ENCODE peak calls at places on chromosomes 2 and 18, in eight cellular contexts. One of them, this sample, is unnamed.

GRCh38 chr2:237256845-237257244 is 157.1 kb downstream of the COL6A3 start:
- DNase-seq in GM13977: no peak
- DNase-seq in effector CD4-positive, alpha-beta T cell: no peak
- DNase-seq in HT-29: no peak
- DNase-seq in OCI-LY7: no peak
- DNase-seq in activated naive CD4-positive, alpha-beta T cell treated with Interleukin-2 at 50 U/mL for 16 hours: no peak
- DNase-seq in mucosa of descending colon: no peak
- DNase-seq in NCI-H1092 treated with DMSO at 0.1 percent for 48 hours: no peak
- DNase-seq in this sample: no peak

GRCh38 chr2:60979231-60979630 is 38.3 kb upstream of the PEX13 start:
- DNase-seq in activated naive CD4-positive, alpha-beta T cell treated with Interleukin-2 at 50 U/mL for 16 hours: no peak
- DNase-seq in NCI-H1092 treated with DMSO at 0.1 percent for 48 hours: no peak
- DNase-seq in HT-29: no peak
- DNase-seq in mucosa of descending colon: no peak
- DNase-seq in effector CD4-positive, alpha-beta T cell: no peak
- DNase-seq in OCI-LY7: peak
- DNase-seq in GM13977: no peak
- DNase-seq in this sample: no peak

GRCh38 chr2:14385043-14385442 is 247.5 kb upstream of the LRATD1 start:
- DNase-seq in activated naive CD4-positive, alpha-beta T cell treated with Interleukin-2 at 50 U/mL for 16 hours: no peak
- DNase-seq in HT-29: no peak
- DNase-seq in OCI-LY7: no peak
- DNase-seq in effector CD4-positive, alpha-beta T cell: no peak
- DNase-seq in NCI-H1092 treated with DMSO at 0.1 percent for 48 hours: no peak
- DNase-seq in mucosa of descending colon: no peak
- DNase-seq in GM13977: no peak
- DNase-seq in this sample: no peak

GRCh38 chr18:36809590-36810381 is 19.0 kb downstream of the TPGS2 start:
- DNase-seq in effector CD4-positive, alpha-beta T cell: peak
- DNase-seq in activated naive CD4-positive, alpha-beta T cell treated with Interleukin-2 at 50 U/mL for 16 hours: peak
- DNase-seq in mucosa of descending colon: peak
- DNase-seq in OCI-LY7: peak
- DNase-seq in HT-29: peak
- DNase-seq in NCI-H1092 treated with DMSO at 0.1 percent for 48 hours: peak
- DNase-seq in GM13977: peak
- DNase-seq in this sample: peak

GRCh38 chr2:165687376-165687775 is 106.7 kb downstream of the GALNT3 start:
- DNase-seq in GM13977: no peak
- DNase-seq in NCI-H1092 treated with DMSO at 0.1 percent for 48 hours: no peak
- DNase-seq in activated naive CD4-positive, alpha-beta T cell treated with Interleukin-2 at 50 U/mL for 16 hours: no peak
- DNase-seq in HT-29: no peak
- DNase-seq in effector CD4-positive, alpha-beta T cell: no peak
- DNase-seq in OCI-LY7: no peak
- DNase-seq in mucosa of descending colon: no peak
- DNase-seq in this sample: no peak

GRCh38 chr2:102585704-102586404 is 33.5 kb upstream of the SLC9A2 start:
- DNase-seq in mucosa of descending colon: peak
- DNase-seq in HT-29: no peak
- DNase-seq in activated naive CD4-positive, alpha-beta T cell treated with Interleukin-2 at 50 U/mL for 16 hours: no peak
- DNase-seq in GM13977: no peak
- DNase-seq in effector CD4-positive, alpha-beta T cell: no peak
- DNase-seq in OCI-LY7: no peak
- DNase-seq in NCI-H1092 treated with DMSO at 0.1 percent for 48 hours: no peak
- DNase-seq in this sample: no peak

GRCh38 chr2:148978736-148979135 is 59.8 kb upstream of the LYPD6B start:
- DNase-seq in activated naive CD4-positive, alpha-beta T cell treated with Interleukin-2 at 50 U/mL for 16 hours: no peak
- DNase-seq in HT-29: no peak
- DNase-seq in NCI-H1092 treated with DMSO at 0.1 percent for 48 hours: no peak
- DNase-seq in GM13977: no peak
- DNase-seq in OCI-LY7: no peak
- DNase-seq in effector CD4-positive, alpha-beta T cell: no peak
- DNase-seq in mucosa of descending colon: no peak
- DNase-seq in this sample: no peak

GRCh38 chr2:117794668-117795067 is 19.8 kb upstream of the DDX18 start:
- DNase-seq in effector CD4-positive, alpha-beta T cell: no peak
- DNase-seq in activated naive CD4-positive, alpha-beta T cell treated with Interleukin-2 at 50 U/mL for 16 hours: no peak
- DNase-seq in HT-29: no peak
- DNase-seq in NCI-H1092 treated with DMSO at 0.1 percent for 48 hours: no peak
- DNase-seq in mucosa of descending colon: no peak
- DNase-seq in OCI-LY7: no peak
- DNase-seq in GM13977: no peak
- DNase-seq in this sample: no peak

GRCh38 chr2:130845507-130846085 is 8.9 kb downstream of the ARHGEF4 start:
- DNase-seq in NCI-H1092 treated with DMSO at 0.1 percent for 48 hours: no peak
- DNase-seq in OCI-LY7: no peak
- DNase-seq in effector CD4-positive, alpha-beta T cell: no peak
- DNase-seq in HT-29: no peak
- DNase-seq in GM13977: no peak
- DNase-seq in activated naive CD4-positive, alpha-beta T cell treated with Interleukin-2 at 50 U/mL for 16 hours: no peak
- DNase-seq in mucosa of descending colon: no peak
- DNase-seq in this sample: no peak

GRCh38 chr2:101500175-101500574 is 25.3 kb upstream of the RFX8 start:
- DNase-seq in activated naive CD4-positive, alpha-beta T cell treated with Interleukin-2 at 50 U/mL for 16 hours: no peak
- DNase-seq in mucosa of descending colon: no peak
- DNase-seq in effector CD4-positive, alpha-beta T cell: no peak
- DNase-seq in NCI-H1092 treated with DMSO at 0.1 percent for 48 hours: no peak
- DNase-seq in HT-29: no peak
- DNase-seq in GM13977: no peak
- DNase-seq in OCI-LY7: no peak
- DNase-seq in this sample: no peak

GRCh38 chr2:2877427-2877826 is 500.2 kb downstream of the EIPR1 start:
- DNase-seq in NCI-H1092 treated with DMSO at 0.1 percent for 48 hours: no peak
- DNase-seq in activated naive CD4-positive, alpha-beta T cell treated with Interleukin-2 at 50 U/mL for 16 hours: no peak
- DNase-seq in mucosa of descending colon: no peak
- DNase-seq in GM13977: no peak
- DNase-seq in HT-29: no peak
- DNase-seq in effector CD4-positive, alpha-beta T cell: no peak
- DNase-seq in OCI-LY7: no peak
- DNase-seq in this sample: no peak

GRCh38 chr18:79871026-79871390 is 73.3 kb downstream of the KCNG2 start:
- DNase-seq in mucosa of descending colon: no peak
- DNase-seq in HT-29: no peak
- DNase-seq in effector CD4-positive, alpha-beta T cell: no peak
- DNase-seq in GM13977: no peak
- DNase-seq in NCI-H1092 treated with DMSO at 0.1 percent for 48 hours: no peak
- DNase-seq in activated naive CD4-positive, alpha-beta T cell treated with Interleukin-2 at 50 U/mL for 16 hours: no peak
- DNase-seq in OCI-LY7: no peak
- DNase-seq in this sample: no peak

GRCh38 chr2:234257859-234258561 is 207.5 kb downstream of the SPP2 start:
- DNase-seq in GM13977: no peak
- DNase-seq in HT-29: peak
- DNase-seq in activated naive CD4-positive, alpha-beta T cell treated with Interleukin-2 at 50 U/mL for 16 hours: peak
- DNase-seq in OCI-LY7: no peak
- DNase-seq in mucosa of descending colon: peak
- DNase-seq in NCI-H1092 treated with DMSO at 0.1 percent for 48 hours: peak
- DNase-seq in effector CD4-positive, alpha-beta T cell: no peak
- DNase-seq in this sample: no peak

GRCh38 chr2:40369619-40370397 is 82.1 kb downstream of the SLC8A1 start:
- DNase-seq in HT-29: no peak
- DNase-seq in NCI-H1092 treated with DMSO at 0.1 percent for 48 hours: no peak
- DNase-seq in activated naive CD4-positive, alpha-beta T cell treated with Interleukin-2 at 50 U/mL for 16 hours: no peak
- DNase-seq in effector CD4-positive, alpha-beta T cell: no peak
- DNase-seq in mucosa of descending colon: no peak
- DNase-seq in OCI-LY7: no peak
- DNase-seq in GM13977: no peak
- DNase-seq in this sample: no peak

GRCh38 chr2:56580242-56580641 is 396.5 kb downstream of the CCDC85A start:
- DNase-seq in activated naive CD4-positive, alpha-beta T cell treated with Interleukin-2 at 50 U/mL for 16 hours: no peak
- DNase-seq in GM13977: no peak
- DNase-seq in NCI-H1092 treated with DMSO at 0.1 percent for 48 hours: no peak
- DNase-seq in OCI-LY7: no peak
- DNase-seq in mucosa of descending colon: no peak
- DNase-seq in HT-29: no peak
- DNase-seq in effector CD4-positive, alpha-beta T cell: no peak
- DNase-seq in this sample: no peak

GRCh38 chr18:77250926-77251729 is 1.5 kb downstream of the GALR1 start:
- DNase-seq in mucosa of descending colon: no peak
- DNase-seq in HT-29: no peak
- DNase-seq in OCI-LY7: no peak
- DNase-seq in GM13977: no peak
- DNase-seq in effector CD4-positive, alpha-beta T cell: no peak
- DNase-seq in NCI-H1092 treated with DMSO at 0.1 percent for 48 hours: no peak
- DNase-seq in activated naive CD4-positive, alpha-beta T cell treated with Interleukin-2 at 50 U/mL for 16 hours: no peak
- DNase-seq in this sample: no peak

GRCh38 chr18:42137671-42138375 is 182.8 kb downstream of the PIK3C3 start:
- DNase-seq in HT-29: no peak
- DNase-seq in activated naive CD4-positive, alpha-beta T cell treated with Interleukin-2 at 50 U/mL for 16 hours: no peak
- DNase-seq in mucosa of descending colon: no peak
- DNase-seq in NCI-H1092 treated with DMSO at 0.1 percent for 48 hours: peak
- DNase-seq in OCI-LY7: no peak
- DNase-seq in effector CD4-positive, alpha-beta T cell: no peak
- DNase-seq in GM13977: no peak
- DNase-seq in this sample: no peak

GRCh38 chr2:45331034-45331786 is 279.9 kb downstream of the SRBD1 start:
- DNase-seq in HT-29: peak
- DNase-seq in NCI-H1092 treated with DMSO at 0.1 percent for 48 hours: no peak
- DNase-seq in mucosa of descending colon: peak
- DNase-seq in effector CD4-positive, alpha-beta T cell: no peak
- DNase-seq in GM13977: no peak
- DNase-seq in activated naive CD4-positive, alpha-beta T cell treated with Interleukin-2 at 50 U/mL for 16 hours: no peak
- DNase-seq in OCI-LY7: no peak
- DNase-seq in this sample: no peak

GRCh38 chr2:30757737-30758136 is 49.5 kb downstream of the CAPN13 start:
- DNase-seq in GM13977: no peak
- DNase-seq in effector CD4-positive, alpha-beta T cell: no peak
- DNase-seq in OCI-LY7: no peak
- DNase-seq in activated naive CD4-positive, alpha-beta T cell treated with Interleukin-2 at 50 U/mL for 16 hours: no peak
- DNase-seq in NCI-H1092 treated with DMSO at 0.1 percent for 48 hours: no peak
- DNase-seq in mucosa of descending colon: no peak
- DNase-seq in HT-29: no peak
- DNase-seq in this sample: no peak

This sample was measured in CD8-positive, alpha-beta T cell.